ENCODE peak calls at places on chromosomes 12 and 14, in seven cellular contexts. Y, V, A, H, G, S and U are unnamed samples.

GRCh38 chr12:66603458-66603857 is 75.4 kb downstream of the GRIP1 start:
- DNase-seq in A (no peak), H (no peak), S (no peak), V (no peak), Y (no peak), G (no peak), U (no peak)

GRCh38 chr12:104790296-104791125 is 167.6 kb downstream of the SLC41A2 start:
- DNase-seq in A (no peak), H (peak), Y (no peak), S (peak), V (no peak), G (peak), U (peak)

GRCh38 chr12:132700212-132700913 is 10.3 kb upstream of the PGAM5 start:
- DNase-seq in V (no peak), S (no peak), A (no peak), G (no peak), Y (no peak), H (no peak), U (no peak)

GRCh38 chr14:75879031-75879430 is 102.8 kb downstream of the TGFB3 start:
- DNase-seq in A (no peak), V (no peak), G (no peak), S (peak), Y (peak), H (no peak), U (no peak)

GRCh38 chr12:111596985-111597730 is 2.0 kb downstream of the ATXN2 start:
- DNase-seq in G (peak), V (peak), A (peak), Y (peak), S (peak), H (peak), U (peak)

GRCh38 chr12:52359511-52360103 is 7.7 kb downstream of the KRT85 start:
- DNase-seq in Y (no peak), H (no peak), A (no peak), G (no peak), S (no peak), V (no peak), U (no peak)

GRCh38 chr12:12182926-12183325 is 83.9 kb downstream of the LRP6 start:
- DNase-seq in H (no peak), A (no peak), V (peak), Y (no peak), G (no peak), S (no peak), U (no peak)

GRCh38 chr12:96427269-96427729 is 27.1 kb upstream of the CDK17 start:
- DNase-seq in H (no peak), A (no peak), G (peak), Y (peak), S (no peak), V (no peak), U (peak)

GRCh38 chr12:50425859-50426258 is 25.2 kb downstream of the LARP4 start:
- DNase-seq in H (no peak), G (no peak), A (no peak), Y (peak), S (no peak), V (no peak), U (no peak)

GRCh38 chr12:63151061-63151897 is at the start of gene AVPR1A:
- DNase-seq in G (no peak), Y (peak), V (peak), H (no peak), A (no peak), S (peak), U (no peak)

GRCh38 chr12:113220593-113221180 is 577 bp upstream of the TPCN1 start:
- DNase-seq in H (peak), V (no peak), A (no peak), G (no peak), S (no peak), Y (no peak), U (no peak)

GRCh38 chr14:100788517-100789365 is 37.2 kb upstream of the MEG3 start:
- DNase-seq in G (no peak), H (no peak), V (no peak), Y (no peak), A (no peak), S (no peak), U (no peak)

GRCh38 chr14:42779024-42779423 is 1172.3 kb downstream of the LRFN5 start:
- DNase-seq in V (no peak), A (no peak), H (no peak), Y (no peak), S (no peak), G (no peak), U (no peak)

GRCh38 chr12:67442347-67442841 is 173.2 kb downstream of the CAND1 start:
- DNase-seq in Y (no peak), V (peak), S (no peak), H (peak), G (no peak), A (no peak), U (no peak)

GRCh38 chr12:51976376-51977160 is 25.1 kb downstream of the ACVR1B start:
- DNase-seq in A (no peak), H (no peak), G (no peak), S (no peak), Y (no peak), V (no peak), U (no peak)

GRCh38 chr12:131379758-131380157 is 331.1 kb upstream of the SFSWAP start:
- DNase-seq in A (no peak), G (no peak), V (peak), Y (no peak), S (no peak), H (no peak), U (no peak)

GRCh38 chr12:11686135-11686534 is 36.7 kb downstream of the ETV6 start:
- DNase-seq in V (no peak), Y (no peak), G (no peak), A (no peak), S (no peak), H (no peak), U (no peak)

GRCh38 chr12:109818900-109819500 is 14.2 kb downstream of the TRPV4 start:
- DNase-seq in A (no peak), H (no peak), S (no peak), G (no peak), Y (peak), V (no peak), U (no peak)

GRCh38 chr12:108509806-108510205 is 5.3 kb upstream of the FICD start:
- DNase-seq in A (no peak), G (no peak), H (no peak), Y (no peak), S (no peak), V (no peak), U (no peak)

GRCh38 chr12:69901141-69901900 is 76.3 kb downstream of the MYRFL start:
- DNase-seq in H (no peak), Y (no peak), S (no peak), G (no peak), A (no peak), V (no peak), U (no peak)

GRCh38 chr14:78950654-78951053 is 780.5 kb downstream of the NRXN3 start:
- DNase-seq in A (no peak), S (no peak), G (no peak), Y (no peak), V (no peak), H (no peak), U (no peak)

GRCh38 chr14:59215353-59215752 is 26.9 kb downstream of the DAAM1 start:
- DNase-seq in V (peak), G (no peak), H (peak), S (no peak), A (peak), Y (no peak), U (no peak)

GRCh38 chr12:49969027-49969426 is 3.7 kb upstream of the AQP6 start:
- DNase-seq in A (peak), H (no peak), S (no peak), Y (no peak), V (no peak), G (no peak), U (no peak)

GRCh38 chr14:90574640-90575131 is 177.9 kb downstream of the CALM1 start:
- DNase-seq in Y (no peak), H (peak), S (no peak), A (no peak), V (peak), G (no peak), U (no peak)

GRCh38 chr12:113088971-113089756 is 32.6 kb downstream of the DTX1 start:
- DNase-seq in A (no peak), S (peak), H (no peak), Y (no peak), V (no peak), G (peak), U (no peak)

GRCh38 chr14:100129161-100129589 is 30.3 kb downstream of the DEGS2 start:
- DNase-seq in Y (no peak), G (no peak), A (no peak), S (no peak), V (no peak), H (no peak), U (no peak)

GRCh38 chr12:53868516-53868986 is 70.1 kb upstream of the HOXC13 start:
- DNase-seq in G (no peak), S (no peak), A (no peak), Y (peak), V (no peak), H (no peak), U (no peak)

GRCh38 chr14:74526854-74527585 is 33.5 kb downstream of the ISCA2 start:
- DNase-seq in S (no peak), V (no peak), G (no peak), Y (no peak), H (no peak), A (no peak), U (no peak)

GRCh38 chr12:644293-644639 is 19.0 kb downstream of the NINJ2 start:
- DNase-seq in A (no peak), Y (no peak), V (no peak), G (no peak), H (no peak), S (no peak), U (no peak)

GRCh38 chr12:26628234-26628633 is 204.8 kb downstream of the ITPR2 start:
- DNase-seq in G (no peak), Y (no peak), S (no peak), V (no peak), A (no peak), H (no peak), U (no peak)

GRCh38 chr12:104712477-104712876 is 245.6 kb downstream of the SLC41A2 start:
- DNase-seq in V (no peak), A (no peak), H (no peak), S (no peak), Y (no peak), G (no peak), U (no peak)